ENCODE peak calls at places on chromosomes 13 and 19, in four cellular contexts. One of them, this sample, is unnamed. For H3K4me1, the result is how much of the 10 kb centered on the place peaks cover.

GRCh38 chr19:42075364-42075615 is 676 bp upstream of the ZNF574 start:
- DNase-seq in lower lobe of right lung: no peak
- DNase-seq in A549: no peak
- DNase-seq in cardiac muscle cell: no peak
- DNase-seq in this sample: no peak

GRCh38 chr19:33828266-33829075 is 31.8 kb downstream of the KCTD15 start:
- DNase-seq in lower lobe of right lung: no peak
- DNase-seq in A549: no peak
- DNase-seq in cardiac muscle cell: no peak
- DNase-seq in this sample: no peak

GRCh38 chr19:3612901-3613741 is 6.4 kb upstream of the TBXA2R start:
- DNase-seq in lower lobe of right lung: peak
- DNase-seq in A549: no peak
- DNase-seq in cardiac muscle cell: no peak
- DNase-seq in this sample: no peak

GRCh38 chr19:39078436-39079200 is 5.5 kb upstream of the ACP7 start:
- DNase-seq in lower lobe of right lung: no peak
- DNase-seq in A549: peak
- DNase-seq in cardiac muscle cell: no peak
- DNase-seq in this sample: no peak

GRCh38 chr19:584240-585001 is 5.3 kb upstream of the HCN2 start:
- DNase-seq in lower lobe of right lung: no peak
- DNase-seq in A549: no peak
- DNase-seq in cardiac muscle cell: peak
- DNase-seq in this sample: peak

GRCh38 chr13:51019026-51019425 is 92.0 kb downstream of the C13orf42 start:
- DNase-seq in lower lobe of right lung: no peak
- DNase-seq in A549: no peak
- DNase-seq in cardiac muscle cell: no peak
- DNase-seq in this sample: no peak

GRCh38 chr19:12065100-12065538 is 588 bp downstream of the ZNF844 start:
- DNase-seq in lower lobe of right lung: no peak
- DNase-seq in A549: no peak
- DNase-seq in cardiac muscle cell: peak
- DNase-seq in this sample: no peak

GRCh38 chr19:29704562-29705558 is 10.2 kb downstream of the C19orf12 start:
- DNase-seq in lower lobe of right lung: no peak
- DNase-seq in A549: no peak
- DNase-seq in cardiac muscle cell: no peak
- DNase-seq in this sample: no peak

GRCh38 chr19:33388817-33389573 is 15.5 kb downstream of the CEBPG start:
- DNase-seq in lower lobe of right lung: no peak
- DNase-seq in A549: no peak
- DNase-seq in cardiac muscle cell: no peak
- DNase-seq in this sample: no peak

GRCh38 chr13:25783480-25784081 is 268.2 kb downstream of the SHISA2 start:
- DNase-seq in lower lobe of right lung: no peak
- DNase-seq in A549: no peak
- DNase-seq in cardiac muscle cell: no peak
- DNase-seq in this sample: no peak

GRCh38 chr13:79483302-79483701 is 2.3 kb downstream of the NDFIP2 start:
- DNase-seq in lower lobe of right lung: no peak
- DNase-seq in A549: no peak
- DNase-seq in cardiac muscle cell: no peak
- DNase-seq in this sample: no peak

GRCh38 chr13:73851104-73851503 is 283.1 kb downstream of the KLF12 start:
- DNase-seq in lower lobe of right lung: no peak
- DNase-seq in A549: no peak
- DNase-seq in cardiac muscle cell: no peak
- DNase-seq in this sample: no peak

GRCh38 chr13:38395505-38395803 is 45.8 kb downstream of the UFM1 start:
- DNase-seq in lower lobe of right lung: no peak
- DNase-seq in A549: no peak
- DNase-seq in cardiac muscle cell: no peak
- DNase-seq in this sample: no peak

GRCh38 chr13:64127856-64128255 is 2712.2 kb upstream of the PCDH20 start:
- DNase-seq in lower lobe of right lung: no peak
- DNase-seq in A549: no peak
- DNase-seq in cardiac muscle cell: no peak
- DNase-seq in this sample: no peak

GRCh38 chr13:48142437-48142836 is 47.5 kb upstream of the MED4 start:
- DNase-seq in lower lobe of right lung: no peak
- DNase-seq in A549: no peak
- DNase-seq in cardiac muscle cell: no peak
- DNase-seq in this sample: no peak

GRCh38 chr19:12872255-12872654 is 9.0 kb downstream of the DNASE2 start:
- DNase-seq in lower lobe of right lung: no peak
- DNase-seq in A549: no peak
- DNase-seq in cardiac muscle cell: no peak
- DNase-seq in this sample: no peak

GRCh38 chr19:9149976-9150375 is 9.8 kb downstream of the ZNF317 start:
- DNase-seq in lower lobe of right lung: no peak
- DNase-seq in A549: no peak
- DNase-seq in cardiac muscle cell: no peak
- DNase-seq in this sample: no peak

GRCh38 chr13:52405767-52406494 is at the start of gene THSD1:
- DNase-seq in lower lobe of right lung: peak
- DNase-seq in A549: peak
- DNase-seq in cardiac muscle cell: no peak
- DNase-seq in this sample: no peak

GRCh38 chr19:38656171-38656981 is 8.9 kb downstream of the ACTN4 start:
- DNase-seq in lower lobe of right lung: no peak
- DNase-seq in A549: no peak
- DNase-seq in cardiac muscle cell: no peak
- DNase-seq in this sample: peak

GRCh38 chr19:2166741-2167738 is 3.3 kb downstream of the DOT1L start:
- DNase-seq in lower lobe of right lung: peak
- DNase-seq in A549: no peak
- DNase-seq in cardiac muscle cell: no peak
- DNase-seq in this sample: no peak
- H3K4me3 ChIP-seq in lower lobe of right lung: peak
- H3K4me3 ChIP-seq in A549: no peak
- H3K4me3 ChIP-seq in cardiac muscle cell: no peak
- H3K4me3 ChIP-seq in this sample: no peak

GRCh38 chr13:110334256-110334655 is 27.2 kb downstream of the COL4A2 start:
- DNase-seq in lower lobe of right lung: no peak
- DNase-seq in A549: no peak
- DNase-seq in cardiac muscle cell: no peak
- DNase-seq in this sample: no peak
- H3K4me1 ChIP-seq in lower lobe of right lung: under half
- H3K4me1 ChIP-seq in A549: under half
- H3K4me1 ChIP-seq in cardiac muscle cell: under half
- H3K4me1 ChIP-seq in this sample: under half

GRCh38 chr13:86933676-86934075 is 737.5 kb upstream of the SLITRK5 start:
- DNase-seq in lower lobe of right lung: no peak
- DNase-seq in A549: no peak
- DNase-seq in cardiac muscle cell: peak
- DNase-seq in this sample: no peak
- H3K4me3 ChIP-seq in lower lobe of right lung: no peak
- H3K4me3 ChIP-seq in A549: no peak
- H3K4me3 ChIP-seq in cardiac muscle cell: no peak
- H3K4me3 ChIP-seq in this sample: no peak

GRCh38 chr19:18226956-18227780 is 930 bp upstream of the PDE4C start:
- DNase-seq in lower lobe of right lung: no peak
- DNase-seq in A549: no peak
- DNase-seq in cardiac muscle cell: no peak
- DNase-seq in this sample: no peak

GRCh38 chr19:18229915-18230314 is 3.7 kb upstream of the PDE4C start:
- DNase-seq in lower lobe of right lung: no peak
- DNase-seq in A549: no peak
- DNase-seq in cardiac muscle cell: no peak
- DNase-seq in this sample: no peak

GRCh38 chr19:18229474-18229873 is 3.2 kb upstream of the PDE4C start:
- DNase-seq in lower lobe of right lung: no peak
- DNase-seq in A549: no peak
- DNase-seq in cardiac muscle cell: no peak
- DNase-seq in this sample: no peak

GRCh38 chr19:18225702-18226468 is at the start of gene PDE4C:
- DNase-seq in lower lobe of right lung: no peak
- DNase-seq in A549: no peak
- DNase-seq in cardiac muscle cell: no peak
- DNase-seq in this sample: no peak

GRCh38 chr19:18227781-18228271 is 1.6 kb upstream of the PDE4C start:
- DNase-seq in lower lobe of right lung: no peak
- DNase-seq in A549: no peak
- DNase-seq in cardiac muscle cell: no peak
- DNase-seq in this sample: no peak
- H3K4me1 ChIP-seq in lower lobe of right lung: under half
- H3K4me1 ChIP-seq in A549: under half
- H3K4me1 ChIP-seq in cardiac muscle cell: under half
- H3K4me1 ChIP-seq in this sample: under half

GRCh38 chr19:35756373-35757230 is at the start of gene HSPB6:
- DNase-seq in lower lobe of right lung: peak
- DNase-seq in A549: no peak
- DNase-seq in cardiac muscle cell: no peak
- DNase-seq in this sample: no peak
- H3K4me3 ChIP-seq in lower lobe of right lung: peak
- H3K4me3 ChIP-seq in A549: peak
- H3K4me3 ChIP-seq in cardiac muscle cell: peak
- H3K4me3 ChIP-seq in this sample: peak

GRCh38 chr19:15304140-15304705 is 28.1 kb downstream of the BRD4 start:
- DNase-seq in lower lobe of right lung: no peak
- DNase-seq in A549: no peak
- DNase-seq in cardiac muscle cell: peak
- DNase-seq in this sample: no peak

GRCh38 chr19:15305582-15306334 is 26.6 kb downstream of the BRD4 start:
- DNase-seq in lower lobe of right lung: no peak
- DNase-seq in A549: no peak
- DNase-seq in cardiac muscle cell: no peak
- DNase-seq in this sample: no peak

GRCh38 chr19:15303105-15303780 is 29.1 kb downstream of the BRD4 start:
- DNase-seq in lower lobe of right lung: no peak
- DNase-seq in A549: no peak
- DNase-seq in cardiac muscle cell: no peak
- DNase-seq in this sample: no peak

GRCh38 chr19:15307169-15307568 is 25.2 kb downstream of the BRD4 start:
- DNase-seq in lower lobe of right lung: no peak
- DNase-seq in A549: no peak
- DNase-seq in cardiac muscle cell: no peak
- DNase-seq in this sample: no peak
- H3K4me1 ChIP-seq in lower lobe of right lung: half or more
- H3K4me1 ChIP-seq in A549: under half
- H3K4me1 ChIP-seq in cardiac muscle cell: under half
- H3K4me1 ChIP-seq in this sample: under half

DNA sequence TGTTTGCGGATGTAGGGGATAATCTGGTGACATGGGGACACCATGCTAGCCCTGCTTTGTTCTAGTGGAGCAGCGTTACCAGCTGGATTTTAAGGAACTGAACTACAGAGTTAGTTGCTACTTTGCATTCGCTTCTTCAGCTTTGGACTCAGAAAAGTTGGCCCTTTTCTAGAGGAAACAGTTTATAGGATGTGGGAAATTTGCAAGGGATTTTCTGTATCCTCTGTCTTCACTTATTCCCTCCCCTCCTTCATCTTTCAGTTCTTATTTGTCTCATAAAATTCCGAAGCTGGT is 2.1 kb downstream of the GATAD2A start:
- DNase-seq in lower lobe of right lung: no peak
- DNase-seq in A549: no peak
- DNase-seq in cardiac muscle cell: no peak
- DNase-seq in this sample: no peak
- H3K4me3 ChIP-seq in lower lobe of right lung: peak
- H3K4me3 ChIP-seq in A549: no peak
- H3K4me3 ChIP-seq in cardiac muscle cell: no peak
- H3K4me3 ChIP-seq in this sample: peak

DNA sequence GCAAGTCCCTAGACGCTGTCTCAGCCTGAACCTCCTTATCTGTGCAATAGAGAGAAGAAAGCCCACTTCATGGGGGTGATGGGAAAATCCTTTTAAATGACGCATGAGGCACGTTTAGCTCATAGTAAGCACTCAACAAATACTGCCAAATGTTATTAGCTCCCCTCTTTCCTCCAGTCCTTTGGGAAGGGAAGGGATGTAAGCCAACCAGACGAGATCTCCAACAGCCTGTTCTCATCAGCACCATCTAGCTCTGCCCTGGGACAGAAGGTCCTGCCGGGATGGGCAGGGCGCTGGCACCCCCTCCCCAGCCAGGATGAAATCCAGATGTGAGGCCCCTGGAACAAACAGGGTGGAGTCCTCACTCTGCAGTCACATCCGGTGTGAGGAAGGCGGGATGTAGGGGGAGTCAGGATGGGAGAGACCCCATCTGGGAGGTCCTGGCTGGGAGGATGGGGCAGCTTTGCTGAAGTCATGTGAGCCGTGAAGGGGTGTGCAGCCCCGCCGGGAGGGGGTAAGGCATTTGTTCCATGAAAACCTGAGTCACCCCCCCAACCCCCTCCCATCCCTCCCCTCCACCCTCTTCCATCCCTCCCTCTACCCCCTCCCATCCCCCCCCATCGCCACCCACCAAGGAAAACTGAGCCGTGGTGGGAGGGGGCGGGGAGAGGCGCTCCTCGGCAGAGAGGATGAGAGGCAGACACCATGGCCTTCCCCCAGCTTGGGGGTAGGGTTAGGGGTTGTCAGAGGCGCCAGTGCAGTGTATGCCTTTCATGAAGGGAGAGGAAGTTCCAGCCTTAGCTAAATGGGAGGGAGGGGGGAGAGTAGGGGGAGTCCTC is 4.5 kb downstream of the S1PR2 start:
- DNase-seq in lower lobe of right lung: peak
- DNase-seq in A549: no peak
- DNase-seq in cardiac muscle cell: no peak
- DNase-seq in this sample: no peak
- H3K4me1 ChIP-seq in lower lobe of right lung: under half
- H3K4me1 ChIP-seq in A549: under half
- H3K4me1 ChIP-seq in cardiac muscle cell: under half
- H3K4me1 ChIP-seq in this sample: under half

GRCh38 chr19:15291666-15292065 is 40.7 kb downstream of the BRD4 start:
- DNase-seq in lower lobe of right lung: no peak
- DNase-seq in A549: no peak
- DNase-seq in cardiac muscle cell: no peak
- DNase-seq in this sample: no peak
- H3K4me3 ChIP-seq in lower lobe of right lung: no peak
- H3K4me3 ChIP-seq in A549: no peak
- H3K4me3 ChIP-seq in cardiac muscle cell: no peak
- H3K4me3 ChIP-seq in this sample: no peak

DNA sequence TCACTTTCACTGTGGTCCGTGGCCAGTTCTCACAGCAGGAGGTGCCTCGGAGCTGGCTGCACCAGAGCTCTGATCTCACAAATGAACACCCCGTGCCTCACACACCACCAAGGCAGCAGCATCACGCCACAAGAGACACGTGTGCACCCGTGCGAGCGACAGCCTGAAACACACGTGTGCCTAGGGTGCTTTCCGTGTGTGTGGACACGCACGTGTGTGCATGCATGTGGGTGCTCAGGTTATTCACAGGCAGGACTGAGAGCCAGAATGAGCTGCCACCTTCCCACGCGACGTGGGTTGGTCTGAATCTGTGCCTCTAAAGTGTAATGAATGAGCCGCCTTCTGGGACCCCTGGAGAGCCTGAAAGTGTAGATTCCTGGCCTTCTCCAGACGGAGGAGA is 67.6 kb upstream of the C13orf46 start:
- DNase-seq in lower lobe of right lung: no peak
- DNase-seq in A549: no peak
- DNase-seq in cardiac muscle cell: no peak
- DNase-seq in this sample: no peak
- H3K4me1 ChIP-seq in lower lobe of right lung: under half
- H3K4me1 ChIP-seq in A549: under half
- H3K4me1 ChIP-seq in cardiac muscle cell: under half
- H3K4me1 ChIP-seq in this sample: under half